ENCODE peak calls at places on chromosomes 2 and 18, in six cellular contexts. H, A, I, N, R and M are unnamed samples.

GRCh38 chr18:46663539-46663938 is 6.5 kb upstream of the LOXHD1 start:
- DNase-seq in H (no peak), A (no peak), I (no peak), N (no peak), R (no peak), M (no peak)

GRCh38 chr2:113978524-113979171 is 88.8 kb downstream of the ACTR3 start:
- DNase-seq in H (no peak), A (peak; percentile 16), I (no peak), N (no peak), R (no peak), M (no peak)

GRCh38 chr2:95318431-95319220 is 21.5 kb downstream of the KCNIP3 start:
- DNase-seq in H (no peak), A (no peak), I (no peak), N (no peak), R (no peak), M (no peak)

GRCh38 chr2:80621661-80622060 is 317.1 kb upstream of the LRRTM1 start:
- DNase-seq in H (no peak), A (no peak), I (no peak), N (no peak), R (no peak), M (no peak)

GRCh38 chr2:173874003-173874898 is 90.9 kb downstream of the SP3 start:
- DNase-seq in H (no peak), A (no peak), I (no peak), N (no peak), R (no peak), M (no peak)

GRCh38 chr18:49178736-49179135 is 228.0 kb upstream of the SMAD7 start:
- DNase-seq in H (no peak), A (peak; percentile 14), I (no peak), N (no peak), R (peak; percentile 29), M (no peak)

GRCh38 chr18:63102941-63103744 is 216.4 kb downstream of the BCL2 start:
- DNase-seq in H (no peak), A (no peak), I (no peak), N (no peak), R (no peak), M (no peak)

GRCh38 chr18:9898792-9899549 is 13.2 kb downstream of the TXNDC2 start:
- DNase-seq in H (peak; percentile 11), A (peak; percentile 97), I (no peak), N (no peak), R (peak; percentile 32), M (no peak)

GRCh38 chr2:226578879-226579278 is 220.7 kb downstream of the IRS1 start:
- DNase-seq in H (no peak), A (no peak), I (no peak), N (no peak), R (peak; percentile 78), M (no peak)

GRCh38 chr18:10851824-10852225 is 297.5 kb downstream of the PIEZO2 start:
- DNase-seq in H (peak; percentile 1), A (peak; percentile 45), I (no peak), N (no peak), R (peak; percentile 58), M (no peak)

GRCh38 chr2:234980476-234981187 is 28.8 kb downstream of the SH3BP4 start:
- DNase-seq in H (peak; percentile 59), A (no peak), I (no peak), N (no peak), R (no peak), M (no peak)

GRCh38 chr2:153479527-153479926 is 965 bp upstream of the RPRM start:
- DNase-seq in H (no peak), A (no peak), I (no peak), N (peak; percentile 65), R (no peak), M (no peak)

GRCh38 chr2:150806336-150806735 is 318.9 kb upstream of the RND3 start:
- DNase-seq in H (no peak), A (no peak), I (no peak), N (no peak), R (no peak), M (no peak)

GRCh38 chr2:109369671-109370191 is 240.7 kb downstream of the SH3RF3 start:
- DNase-seq in H (no peak), A (no peak), I (peak; percentile 26), N (peak; percentile 33), R (no peak), M (no peak)

GRCh38 chr2:15643209-15643500 is 51.5 kb downstream of the DDX1 start:
- DNase-seq in H (no peak), A (no peak), I (no peak), N (no peak), R (no peak), M (no peak)

GRCh38 chr2:219297766-219298456 is 11.3 kb downstream of the PTPRN start:
- DNase-seq in H (no peak), A (no peak), I (no peak), N (peak; percentile 49), R (no peak), M (no peak)

GRCh38 chr2:225948903-225949302 is 549.4 kb downstream of the NYAP2 start:
- DNase-seq in H (no peak), A (no peak), I (peak; percentile 63), N (no peak), R (no peak), M (no peak)

GRCh38 chr2:212032536-212033219 is 505.9 kb downstream of the ERBB4 start:
- DNase-seq in H (no peak), A (no peak), I (no peak), N (no peak), R (peak; percentile 47), M (no peak)

GRCh38 chr2:119158563-119159347 is at the start of gene C1QL2:
- DNase-seq in H (no peak), A (no peak), I (peak; percentile 77), N (no peak), R (no peak), M (no peak)

GRCh38 chr18:77129150-77129551 is 3.4 kb downstream of the MBP start:
- DNase-seq in H (no peak), A (peak; percentile 80), I (no peak), N (no peak), R (peak; percentile 95), M (no peak)

GRCh38 chr18:58887613-58887963 is 22.9 kb downstream of the ZNF532 start:
- DNase-seq in H (no peak), A (peak; percentile 49), I (no peak), N (peak; percentile 80), R (peak; percentile 37), M (no peak)

GRCh38 chr2:71261534-71261933 is 34.6 kb upstream of the PAIP2B start:
- DNase-seq in H (no peak), A (no peak), I (no peak), N (peak; percentile 72), R (no peak), M (no peak)

GRCh38 chr18:45817533-45817932 is 7.9 kb upstream of the SIGLEC15 start:
- DNase-seq in H (no peak), A (no peak), I (no peak), N (no peak), R (no peak), M (no peak)

GRCh38 chr2:95525294-95526035 is 40.9 kb upstream of the TRIM43B start:
- DNase-seq in H (peak; percentile 19), A (no peak), I (no peak), N (no peak), R (no peak), M (no peak)

GRCh38 chr2:17736989-17737388 is 16.6 kb downstream of the SMC6 start:
- DNase-seq in H (no peak), A (no peak), I (no peak), N (no peak), R (peak; percentile 86), M (no peak)

GRCh38 chr2:128281852-128282245 is 36.8 kb downstream of the HS6ST1 start:
- DNase-seq in H (no peak), A (no peak), I (no peak), N (no peak), R (no peak), M (no peak)

GRCh38 chr18:53935803-53936202 is 288.7 kb downstream of the MBD2 start:
- DNase-seq in H (no peak), A (no peak), I (no peak), N (no peak), R (no peak), M (no peak)

GRCh38 chr2:100417745-100418090 is 250 bp upstream of the CHST10 start:
- DNase-seq in H (no peak), A (no peak), I (no peak), N (no peak), R (no peak), M (no peak)

GRCh38 chr18:57947117-57947516 is 96.9 kb upstream of the NEDD4L start:
- DNase-seq in H (no peak), A (no peak), I (no peak), N (no peak), R (no peak), M (no peak)

GRCh38 chr2:111618953-111619902 is 264.8 kb downstream of the ANAPC1 start:
- DNase-seq in H (no peak), A (no peak), I (no peak), N (no peak), R (peak; percentile 31), M (no peak)

GRCh38 chr18:58682429-58683069 is 11.3 kb downstream of the MALT1 start:
- DNase-seq in H (peak; percentile 52), A (peak; percentile 56), I (no peak), N (peak; percentile 84), R (peak; percentile 75), M (no peak)

GRCh38 chr2:111108745-111109271 is 11.9 kb upstream of the BCL2L11 start:
- DNase-seq in H (no peak), A (no peak), I (no peak), N (no peak), R (no peak), M (no peak)

GRCh38 chr2:14944562-14945346 is 312.2 kb downstream of the LRATD1 start:
- DNase-seq in H (no peak), A (no peak), I (peak; percentile 76), N (no peak), R (peak; percentile 39), M (no peak)

GRCh38 chr2:240556553-240557100 is 1.2 kb downstream of the ANKMY1 start:
- DNase-seq in H (no peak), A (no peak), I (peak; percentile 82), N (peak; percentile 58), R (peak; percentile 48), M (no peak)

GRCh38 chr18:75473316-75473715 is 45.8 kb upstream of the SMIM21 start:
- DNase-seq in H (no peak), A (no peak), I (no peak), N (no peak), R (peak; percentile 68), M (no peak)